ENCODE peak calls at places on chromosomes 11 and 22, in seven cellular contexts. V is thoracic aorta; W is GM03348; S is activated CD4-positive, alpha-beta T cell treated with anti-CD3 and anti-CD28 coated beads, Interleukin-2, amount 10 ng/mL, durations not matched to agents 7 days and 5 days; R is uterus; Z is CD4-positive, CD25-positive, alpha-beta regulatory T cell; P is CD8-positive, alpha-beta T cell. I is an unnamed sample.
A peak's percentile ranks its signal among the peaks of the same experiment; 100 is the strongest.

GRCh38 chr11:100467821-100468508 is 219.1 kb upstream of the ARHGAP42 start:
- DNase-seq in V (no peak), W (no peak), S (no peak), R (no peak), Z (no peak), P (no peak), I (no peak)

GRCh38 chr22:38454011-38454360 is 1.0 kb downstream of the KCNJ4 start:
- DNase-seq in V (no peak), W (no peak), S (no peak), R (no peak), Z (no peak), P (no peak), I (no peak)

GRCh38 chr22:22687638-22688500 is 43.5 kb downstream of the GGTLC2 start:
- DNase-seq in V (no peak), W (peak; percentile 72), S (peak; percentile 48), R (peak; percentile 25), Z (peak; percentile 32), P (no peak), I (no peak)

GRCh38 chr11:8045839-8046238 is 35.2 kb upstream of the TUB start:
- DNase-seq in V (no peak), W (no peak), S (no peak), R (no peak), Z (no peak), P (no peak), I (no peak)

GRCh38 chr11:65591939-65592814 is 3.4 kb downstream of the KCNK7 start:
- DNase-seq in V (no peak), W (no peak), S (no peak), R (no peak), Z (no peak), P (no peak), I (no peak)

GRCh38 chr11:8699903-8700302 is 17.3 kb downstream of the RPL27A start:
- DNase-seq in V (no peak), W (peak; percentile 82), S (no peak), R (no peak), Z (no peak), P (no peak), I (no peak)

GRCh38 chr11:66334605-66335442 is 1.4 kb downstream of the RIN1 start:
- DNase-seq in V (no peak), W (no peak), S (no peak), R (no peak), Z (no peak), P (no peak), I (no peak)

GRCh38 chr11:112174789-112175595 is at the start of gene BCO2:
- DNase-seq in V (peak; percentile 54), W (peak; percentile 72), S (peak; percentile 45), R (peak; percentile 87), Z (peak; percentile 41), P (no peak), I (no peak)

GRCh38 chr22:28607710-28608109 is 71.9 kb downstream of the TTC28 start:
- DNase-seq in V (no peak), W (no peak), S (no peak), R (no peak), Z (no peak), P (no peak), I (no peak)

GRCh38 chr11:1112351-1113191 is 37.9 kb downstream of the MUC2 start:
- DNase-seq in V (no peak), W (no peak), S (no peak), R (no peak), Z (no peak), P (no peak), I (no peak)

GRCh38 chr11:58927393-58928081 is 11.8 kb upstream of the GLYATL1 start:
- DNase-seq in V (no peak), W (peak; percentile 41), S (no peak), R (no peak), Z (peak; percentile 7), P (peak; percentile 38), I (no peak)

GRCh38 chr11:126115820-126116319 is 53.2 kb upstream of the CDON start:
- DNase-seq in V (peak; percentile 68), W (peak; percentile 75), S (no peak), R (peak; percentile 77), Z (no peak), P (no peak), I (peak; percentile 21)

GRCh38 chr11:10117709-10118341 is 176.2 kb downstream of the SBF2 start:
- DNase-seq in V (no peak), W (peak; percentile 61), S (no peak), R (no peak), Z (no peak), P (no peak), I (no peak)

GRCh38 chr11:105149477-105149876 is 9.9 kb upstream of the CARD18 start:
- DNase-seq in V (no peak), W (no peak), S (no peak), R (no peak), Z (no peak), P (no peak), I (no peak)

GRCh38 chr11:3147257-3147619 is 17.9 kb downstream of the OSBPL5 start:
- DNase-seq in V (peak; percentile 43), W (peak; percentile 36), S (no peak), R (peak; percentile 49), Z (no peak), P (no peak), I (no peak)

GRCh38 chr11:7612661-7613393 is 60.5 kb downstream of the CYB5R2 start:
- DNase-seq in V (no peak), W (no peak), S (no peak), R (no peak), Z (no peak), P (no peak), I (no peak)

GRCh38 chr11:69400769-69401590 is 80.5 kb upstream of the LINC01488 start:
- DNase-seq in V (no peak), W (no peak), S (no peak), R (no peak), Z (no peak), P (no peak), I (no peak)

GRCh38 chr11:88421530-88421929 is 84.0 kb upstream of the CTSC start:
- DNase-seq in V (no peak), W (peak; percentile 42), S (peak; percentile 46), R (no peak), Z (peak; percentile 91), P (no peak), I (no peak)

GRCh38 chr11:47403571-47403970 is 4.8 kb upstream of the SLC39A13 start:
- DNase-seq in V (no peak), W (no peak), S (no peak), R (no peak), Z (no peak), P (no peak), I (no peak)

GRCh38 chr11:35541621-35542375 is 16.4 kb upstream of the PAMR1 start:
- DNase-seq in V (no peak), W (peak; percentile 56), S (no peak), R (peak; percentile 79), Z (no peak), P (no peak), I (no peak)

GRCh38 chr11:125165111-125165663 is 636 bp downstream of the PKNOX2 start:
- DNase-seq in V (no peak), W (peak; percentile 67), S (no peak), R (peak; percentile 45), Z (no peak), P (no peak), I (no peak)

GRCh38 chr22:49365191-49365837 is 462.4 kb downstream of the BRD1 start:
- DNase-seq in V (no peak), W (no peak), S (no peak), R (no peak), Z (no peak), P (no peak), I (no peak)

GRCh38 chr22:40340044-40340443 is 6.3 kb upstream of the ADSL start:
- DNase-seq in V (no peak), W (no peak), S (no peak), R (no peak), Z (no peak), P (no peak), I (no peak)

GRCh38 chr11:17386331-17387084 is 2.0 kb downstream of the KCNJ11 start:
- DNase-seq in V (peak; percentile 28), W (peak; percentile 87), S (peak; percentile 50), R (no peak), Z (peak; percentile 65), P (peak; percentile 41), I (no peak)

GRCh38 chr11:45666648-45667642 is 1.5 kb upstream of the CHST1 start:
- DNase-seq in V (no peak), W (no peak), S (no peak), R (no peak), Z (no peak), P (no peak), I (no peak)

GRCh38 chr11:111361082-111361801 is 17.8 kb downstream of the POU2AF1 start:
- DNase-seq in V (no peak), W (no peak), S (no peak), R (no peak), Z (no peak), P (no peak), I (no peak)

GRCh38 chr22:23101524-23101923 is 31.2 kb downstream of the GNAZ start:
- DNase-seq in V (no peak), W (no peak), S (no peak), R (no peak), Z (no peak), P (no peak), I (no peak)

GRCh38 chr11:13465909-13466371 is 2.9 kb upstream of the BTBD10 start:
- DNase-seq in V (no peak), W (peak; percentile 66), S (no peak), R (no peak), Z (peak; percentile 40), P (no peak), I (no peak)

GRCh38 chr11:47527186-47527585 is 25.7 kb downstream of the CELF1 start:
- DNase-seq in V (no peak), W (no peak), S (no peak), R (no peak), Z (no peak), P (no peak), I (no peak)

GRCh38 chr11:47267858-47268257 is 2.1 kb upstream of the MADD start:
- DNase-seq in V (no peak), W (no peak), S (no peak), R (no peak), Z (no peak), P (no peak), I (no peak)

GRCh38 chr11:57662893-57663292 is 5.0 kb upstream of the ZDHHC5 start:
- DNase-seq in V (no peak), W (no peak), S (peak; percentile 26), R (no peak), Z (peak; percentile 50), P (no peak), I (no peak)

GRCh38 chr11:92111291-92111690 is 113.3 kb upstream of the FAT3 start:
- DNase-seq in V (no peak), W (no peak), S (no peak), R (no peak), Z (no peak), P (no peak), I (no peak)